ENCODE peak calls at places on chromosome 9, in ten cellular contexts. I is T-cell, A is memory B cell, L is hypothalamus, J is OCI-M1, H is M059J, E is heart left ventricle, D is pulmonary artery endothelial cell, O is aorta, Y is B cell. R is an unnamed sample.

GRCh38 chr9:94082956-94083355 is 1.3 kb upstream of the PTPDC1 start:
- DNase-seq in I (no peak), O (no peak), H (no peak), D (no peak), J (peak), Y (no peak), A (no peak), L (no peak), E (no peak), R (no peak)

GRCh38 chr9:136354592-136355085 is 8.9 kb downstream of the DNLZ start:
- DNase-seq in L (no peak), J (no peak), H (peak), D (no peak), E (peak), I (no peak), A (no peak), O (no peak), Y (no peak), R (no peak)

GRCh38 chr9:87546704-87547103 is 49.0 kb downstream of the DAPK1 start:
- DNase-seq in Y (no peak), E (no peak), D (no peak), O (no peak), A (no peak), I (no peak), L (no peak), H (peak), J (no peak), R (no peak)

GRCh38 chr9:127574089-127574921 is 37.8 kb upstream of the STXBP1 start:
- DNase-seq in O (peak), I (no peak), L (no peak), H (peak), Y (no peak), A (no peak), J (no peak), E (no peak), D (no peak), R (peak)

GRCh38 chr9:26870292-26870691 is 22.3 kb downstream of the CAAP1 start:
- DNase-seq in Y (no peak), L (no peak), E (no peak), H (no peak), J (no peak), I (no peak), O (no peak), A (no peak), D (peak), R (peak)

GRCh38 chr9:16184964-16185646 is 632.3 kb downstream of the CCDC171 start:
- DNase-seq in I (no peak), D (no peak), O (no peak), Y (no peak), L (no peak), A (no peak), H (peak), J (no peak), E (no peak), R (no peak)

GRCh38 chr9:77541055-77541454 is 107.1 kb downstream of the GNA14 start:
- DNase-seq in I (no peak), O (no peak), J (no peak), D (no peak), E (no peak), Y (no peak), L (no peak), A (no peak), H (no peak), R (no peak)

GRCh38 chr9:19464764-19465570 is 56.2 kb downstream of the ACER2 start:
- DNase-seq in A (peak), H (peak), I (peak), O (peak), Y (peak), E (peak), D (peak), J (peak), L (peak), R (peak)

GRCh38 chr9:96495341-96495740 is 45.4 kb downstream of the HABP4 start:
- DNase-seq in Y (no peak), E (no peak), O (no peak), A (no peak), I (no peak), H (peak), J (no peak), L (no peak), D (no peak), R (peak)

GRCh38 chr9:105832311-105832710 is 138.0 kb downstream of the TMEM38B start:
- DNase-seq in Y (no peak), D (no peak), E (no peak), L (no peak), O (no peak), I (no peak), H (peak), A (no peak), J (no peak), R (no peak)

GRCh38 chr9:129720865-129721545 is 31.8 kb downstream of the PTGES start:
- DNase-seq in O (no peak), J (peak), D (no peak), I (no peak), E (no peak), Y (no peak), L (no peak), H (no peak), A (no peak), R (no peak)

GRCh38 chr9:138020795-138021182 is 143.2 kb downstream of the CACNA1B start:
- DNase-seq in D (no peak), O (no peak), J (no peak), L (no peak), A (no peak), H (no peak), E (no peak), Y (no peak), I (no peak), R (no peak)

GRCh38 chr9:135009051-135009560 is 78.4 kb upstream of the OLFM1 start:
- DNase-seq in E (no peak), L (no peak), J (no peak), I (no peak), Y (no peak), O (no peak), D (no peak), H (no peak), A (no peak), R (no peak)

GRCh38 chr9:37583522-37584121 is 7.4 kb upstream of the FBXO10 start:
- DNase-seq in Y (no peak), D (no peak), L (no peak), H (no peak), J (no peak), A (no peak), I (no peak), O (no peak), E (no peak), R (no peak)

GRCh38 chr9:1083325-1083913 is 33.3 kb downstream of the DMRT2 start:
- DNase-seq in Y (no peak), A (no peak), D (no peak), O (no peak), I (no peak), E (peak), H (peak), J (no peak), L (peak), R (no peak)

GRCh38 chr9:682633-683508 is 158.6 kb upstream of the DMRT1 start:
- DNase-seq in I (no peak), A (no peak), D (no peak), J (no peak), L (no peak), E (no peak), O (no peak), H (no peak), Y (no peak), R (peak)

GRCh38 chr9:98916660-98917059 is 27.0 kb upstream of the COL15A1 start:
- DNase-seq in D (no peak), E (peak), I (no peak), J (no peak), A (no peak), Y (no peak), L (no peak), O (peak), H (no peak), R (peak)

GRCh38 chr9:97528529-97529230 is 27.2 kb downstream of the TMOD1 start:
- DNase-seq in J (no peak), Y (no peak), H (no peak), O (no peak), I (no peak), E (no peak), L (no peak), A (no peak), D (no peak), R (no peak)

GRCh38 chr9:114309096-114309495 is 13.8 kb upstream of the ORM1 start:
- DNase-seq in E (no peak), L (no peak), Y (no peak), I (no peak), D (no peak), O (no peak), J (no peak), H (no peak), A (no peak), R (no peak)

GRCh38 chr9:130053504-130054427 is at the start of gene GPR107:
- DNase-seq in A (peak), O (peak), Y (peak), I (peak), D (no peak), L (peak), H (peak), J (peak), E (peak), R (peak)

GRCh38 chr9:112881366-112881765 is 9.3 kb downstream of the SLC46A2 start:
- DNase-seq in J (no peak), O (no peak), Y (no peak), I (no peak), L (no peak), E (no peak), H (peak), D (no peak), A (no peak), R (peak)

GRCh38 chr9:129553277-129553676 is 67.6 kb downstream of the C9orf50 start:
- DNase-seq in L (no peak), H (no peak), I (no peak), O (no peak), D (no peak), Y (no peak), J (no peak), E (no peak), A (no peak), R (no peak)

GRCh38 chr9:37471942-37472679 is 6.9 kb upstream of the ZBTB5 start:
- DNase-seq in H (peak), E (no peak), I (no peak), J (peak), L (no peak), A (no peak), O (no peak), D (peak), Y (no peak), R (peak)

GRCh38 chr9:108047264-108047663 is 557.7 kb upstream of the KLF4 start:
- DNase-seq in L (no peak), D (no peak), Y (no peak), H (no peak), E (no peak), J (no peak), O (no peak), I (no peak), A (no peak), R (peak)

GRCh38 chr9:123825337-123825736 is 104.6 kb downstream of the DENND1A start:
- DNase-seq in Y (no peak), A (no peak), H (peak), D (no peak), I (no peak), O (no peak), L (no peak), J (no peak), E (no peak), R (peak)

R was measured in astrocyte of the spinal cord.